ENCODE peak calls at places on chromosomes 13 and 19, in five cellular contexts. H, E, P, T and Z are unnamed samples.

GRCh38 chr13:83065136-83065535 is 817.1 kb downstream of the SLITRK1 start:
- DNase-seq in H (no peak), E (no peak), P (no peak), T (peak; percentile 83), Z (no peak)

GRCh38 chr13:73938375-73939070 is 195.7 kb downstream of the KLF12 start:
- DNase-seq in H (no peak), E (no peak), P (no peak), T (peak; percentile 73), Z (no peak)

GRCh38 chr19:48372904-48373303 is 8.7 kb downstream of the SYNGR4 start:
- DNase-seq in H (no peak), E (peak; percentile 80), P (no peak), T (no peak), Z (peak; percentile 96)

GRCh38 chr19:49057636-49058234 is at the start of gene CGB7:
- DNase-seq in H (peak; percentile 39), E (peak; percentile 37), P (peak; percentile 65), T (no peak), Z (no peak)

GRCh38 chr19:51971624-51972023 is 15.0 kb downstream of the ZNF350 start:
- DNase-seq in H (no peak), E (no peak), P (no peak), T (peak; percentile 12), Z (no peak)

GRCh38 chr13:37775871-37776270 is 93.7 kb downstream of the TRPC4 start:
- DNase-seq in H (no peak), E (no peak), P (no peak), T (no peak), Z (no peak)

GRCh38 chr19:36331353-36332228 is 47.4 kb downstream of the ZFP14 start:
- DNase-seq in H (peak; percentile 52), E (peak; percentile 19), P (peak; percentile 76), T (peak; percentile 94), Z (peak; percentile 37)

GRCh38 chr19:14167594-14168138 is 31.3 kb upstream of the ASF1B start:
- DNase-seq in H (no peak), E (no peak), P (peak; percentile 53), T (no peak), Z (no peak)

GRCh38 chr19:23943411-23943810 is 28.7 kb downstream of the ZNF726 start:
- DNase-seq in H (no peak), E (no peak), P (no peak), T (no peak), Z (no peak)

GRCh38 chr19:7293795-7294570 is at the start of gene INSR:
- DNase-seq in H (peak; percentile 94), E (peak; percentile 84), P (peak; percentile 78), T (peak; percentile 83), Z (peak; percentile 21)

GRCh38 chr19:9041023-9041422 is 30.8 kb upstream of the MUC16 start:
- DNase-seq in H (no peak), E (no peak), P (no peak), T (no peak), Z (no peak)

GRCh38 chr13:29908917-29909755 is 58.7 kb upstream of the UBL3 start:
- DNase-seq in H (no peak), E (no peak), P (no peak), T (no peak), Z (no peak)

GRCh38 chr13:43804461-43805070 is 17.8 kb upstream of the ENOX1 start:
- DNase-seq in H (no peak), E (peak; percentile 64), P (no peak), T (peak; percentile 54), Z (peak; percentile 82)

GRCh38 chr13:28357247-28357825 is 137.6 kb downstream of the FLT1 start:
- DNase-seq in H (no peak), E (no peak), P (no peak), T (no peak), Z (no peak)

GRCh38 chr19:27657271-27658051 is 1555.5 kb downstream of the UQCRFS1 start:
- DNase-seq in H (no peak), E (no peak), P (no peak), T (no peak), Z (no peak)

GRCh38 chr19:11141937-11142527 is 13.6 kb downstream of the SPC24 start:
- DNase-seq in H (no peak), E (no peak), P (no peak), T (no peak), Z (no peak)

GRCh38 chr13:91719033-91719432 is 320.6 kb downstream of the GPC5 start:
- DNase-seq in H (no peak), E (no peak), P (no peak), T (no peak), Z (no peak)

GRCh38 chr13:94454906-94455305 is 24.6 kb downstream of the DCT start:
- DNase-seq in H (no peak), E (no peak), P (no peak), T (no peak), Z (no peak)

GRCh38 chr19:55173717-55174409 is 6.2 kb downstream of the SYT5 start:
- DNase-seq in H (peak; percentile 83), E (peak; percentile 61), P (peak; percentile 67), T (peak; percentile 71), Z (peak; percentile 56)

GRCh38 chr13:76693086-76693485 is 193.1 kb downstream of the KCTD12 start:
- DNase-seq in H (no peak), E (no peak), P (no peak), T (no peak), Z (no peak)

GRCh38 chr13:31424130-31424729 is 224.5 kb downstream of the B3GLCT start:
- DNase-seq in H (peak; percentile 83), E (peak; percentile 52), P (peak; percentile 71), T (peak; percentile 68), Z (peak; percentile 33)

GRCh38 chr19:58338825-58339558 is 12.2 kb downstream of the ZSCAN22 start:
- DNase-seq in H (peak; percentile 26), E (no peak), P (no peak), T (no peak), Z (no peak)

GRCh38 chr13:72849571-72849970 is 67.6 kb downstream of the PIBF1 start:
- DNase-seq in H (no peak), E (no peak), P (no peak), T (peak; percentile 6), Z (no peak)

GRCh38 chr13:75468098-75468497 is 13.9 kb downstream of the TBC1D4 start:
- DNase-seq in H (no peak), E (no peak), P (no peak), T (peak; percentile 50), Z (no peak)

GRCh38 chr13:98998831-98999634 is 21.2 kb upstream of the DOCK9 start:
- DNase-seq in H (no peak), E (no peak), P (peak; percentile 52), T (no peak), Z (no peak)

GRCh38 chr19:9528757-9529336 is 9.6 kb downstream of the ZNF426 start:
- DNase-seq in H (no peak), E (no peak), P (no peak), T (no peak), Z (no peak)

GRCh38 chr19:45251452-45252354 is 632 bp downstream of the MARK4 start:
- DNase-seq in H (no peak), E (no peak), P (peak; percentile 45), T (no peak), Z (no peak)

GRCh38 chr13:23671367-23671766 is 101.2 kb downstream of the TNFRSF19 start:
- DNase-seq in H (no peak), E (no peak), P (no peak), T (peak; percentile 62), Z (no peak)

GRCh38 chr13:110006304-110006703 is 219.9 kb upstream of the IRS2 start:
- DNase-seq in H (no peak), E (peak; percentile 35), P (no peak), T (no peak), Z (no peak)

GRCh38 chr13:36891752-36892151 is 28.3 kb downstream of the SMAD9 start:
- DNase-seq in H (no peak), E (no peak), P (no peak), T (no peak), Z (no peak)

GRCh38 chr19:40165362-40165937 is 25.8 kb upstream of the MAP3K10 start:
- DNase-seq in H (peak; percentile 66), E (no peak), P (peak; percentile 78), T (peak; percentile 15), Z (no peak)

GRCh38 chr13:98509271-98510155 is 67.4 kb downstream of the STK24 start:
- DNase-seq in H (no peak), E (no peak), P (peak; percentile 45), T (peak; percentile 90), Z (no peak)

GRCh38 chr13:103862525-103862924 is 796.3 kb upstream of the SLC10A2 start:
- DNase-seq in H (no peak), E (no peak), P (no peak), T (no peak), Z (no peak)

GRCh38 chr13:48583859-48584311 is 51.0 kb upstream of the RCBTB2 start:
- DNase-seq in H (no peak), E (no peak), P (no peak), T (no peak), Z (no peak)

GRCh38 chr13:112532837-112533745 is 54.9 kb downstream of the TUBGCP3 start:
- DNase-seq in H (no peak), E (no peak), P (peak; percentile 45), T (no peak), Z (no peak)

GRCh38 chr19:751501-752341 is 809 bp downstream of the MISP start:
- DNase-seq in H (no peak), E (no peak), P (no peak), T (peak; percentile 85), Z (no peak)

GRCh38 chr13:51821666-51822065 is 17.7 kb upstream of the DHRS12 start:
- DNase-seq in H (no peak), E (no peak), P (peak; percentile 53), T (no peak), Z (no peak)

GRCh38 chr19:28605501-28606268 is 607.3 kb downstream of the UQCRFS1 start:
- DNase-seq in H (no peak), E (no peak), P (no peak), T (no peak), Z (no peak)